ENCODE peak calls at places on chromosomes 16 and 17, in six cellular contexts. C is hippocampal formation, E is H9, Z is NCI-H1092, A is choroid plexus epithelial cell, S is HT1080. I is an unnamed sample.

GRCh38 chr16:3998793-3999478 is 117.3 kb downstream of the ADCY9 start:
- DNase-seq in C (no peak), E (no peak), Z (no peak), A (peak), S (no peak), I (no peak)

GRCh38 chr17:82087961-82088837 is 9.8 kb downstream of the FASN start:
- DNase-seq in C (no peak), E (no peak), Z (no peak), A (no peak), S (no peak), I (no peak)

GRCh38 chr16:29126057-29126494 is 141.2 kb downstream of the LAT start:
- DNase-seq in C (no peak), E (no peak), Z (no peak), A (no peak), S (no peak), I (no peak)

GRCh38 chr16:9695152-9695551 is 487.1 kb downstream of the GRIN2A start:
- DNase-seq in C (no peak), E (no peak), Z (no peak), A (no peak), S (no peak), I (no peak)

GRCh38 chr16:19601083-19601976 is 45.8 kb downstream of the VPS35L start:
- DNase-seq in C (peak), E (no peak), Z (no peak), A (peak), S (peak), I (peak)

GRCh38 chr16:9437115-9437514 is 345.7 kb downstream of the HAPSTR1 start:
- DNase-seq in C (no peak), E (peak), Z (no peak), A (no peak), S (peak), I (no peak)

GRCh38 chr16:1363501-1364041 is 11.8 kb downstream of the GNPTG start:
- DNase-seq in C (no peak), E (peak), Z (no peak), A (peak), S (peak), I (peak)

GRCh38 chr16:53864819-53865491 is 161.0 kb downstream of the FTO start:
- DNase-seq in C (no peak), E (no peak), Z (no peak), A (no peak), S (peak), I (no peak)

GRCh38 chr17:43353364-43353763 is 45.4 kb upstream of the ARL4D start:
- DNase-seq in C (no peak), E (no peak), Z (no peak), A (no peak), S (no peak), I (no peak)

GRCh38 chr16:68790130-68790761 is 53.1 kb upstream of the TANGO6 start:
- DNase-seq in C (no peak), E (no peak), Z (no peak), A (peak), S (peak), I (no peak)

GRCh38 chr17:67262420-67262819 is 17.4 kb upstream of the HELZ start:
- DNase-seq in C (no peak), E (peak), Z (no peak), A (no peak), S (no peak), I (no peak)

GRCh38 chr17:9445424-9445823 is 130.2 kb downstream of the STX8 start:
- DNase-seq in C (no peak), E (no peak), Z (no peak), A (no peak), S (no peak), I (no peak)

GRCh38 chr17:34312080-34312479 is 7.2 kb upstream of the CCL8 start:
- DNase-seq in C (no peak), E (no peak), Z (no peak), A (peak), S (no peak), I (no peak)

GRCh38 chr17:19254651-19255050 is 17.5 kb downstream of the EPN2 start:
- DNase-seq in C (no peak), E (no peak), Z (no peak), A (no peak), S (no peak), I (no peak)

GRCh38 chr16:10521681-10522274 is 58.6 kb downstream of the EMP2 start:
- DNase-seq in C (peak), E (peak), Z (peak), A (peak), S (peak), I (peak)

GRCh38 chr16:16112450-16113053 is 110.7 kb downstream of the ABCC6 start:
- DNase-seq in C (no peak), E (no peak), Z (no peak), A (no peak), S (no peak), I (no peak)

GRCh38 chr17:63542942-63543821 is 7.1 kb upstream of the DCAF7 start:
- DNase-seq in C (no peak), E (no peak), Z (no peak), A (no peak), S (no peak), I (no peak)

GRCh38 chr17:50149425-50150353 is 788 bp downstream of the PPP1R9B start:
- DNase-seq in C (peak), E (peak), Z (no peak), A (peak), S (peak), I (peak)

GRCh38 chr16:66988197-66988788 is at the start of gene CES4A:
- DNase-seq in C (no peak), E (no peak), Z (no peak), A (peak), S (no peak), I (no peak)

GRCh38 chr16:81174644-81175324 is 63.7 kb upstream of the BCO1 start:
- DNase-seq in C (no peak), E (no peak), Z (no peak), A (peak), S (no peak), I (no peak)

GRCh38 chr17:2602597-2603017 is 9.2 kb downstream of the PAFAH1B1 start:
- DNase-seq in C (no peak), E (no peak), Z (no peak), A (no peak), S (no peak), I (no peak)

GRCh38 chr17:68398731-68399637 is 58.3 kb downstream of the WIPI1 start:
- DNase-seq in C (no peak), E (peak), Z (peak), A (peak), S (peak), I (peak)